ENCODE peak calls at places on chromosomes 4 and X, in four cellular contexts. W is K562, F is WTC11, I is HepG2. B is an unnamed sample.

GRCh38 chr4:41509411-41510008 is 28.4 kb upstream of the LIMCH1 start:
- DNase-seq in W (no peak), I (no peak), F (no peak), B (no peak)

GRCh38 chr4:68271851-68272756 is 26.6 kb upstream of the TMPRSS11B start:
- DNase-seq in W (peak), I (peak), F (peak), B (peak)

GRCh38 chr4:97656034-97656720 is 487.1 kb downstream of the STPG2 start:
- DNase-seq in F (no peak), W (no peak), I (no peak), B (no peak)

GRCh38 chrX:116239944-116240391 is 69.4 kb downstream of the AGTR2 start:
- DNase-seq in I (no peak), F (no peak), W (no peak), B (no peak)

GRCh38 chr4:111979921-111980320 is 165.3 kb upstream of the FAM241A start:
- DNase-seq in I (no peak), W (no peak), F (no peak), B (no peak)

GRCh38 chrX:153782324-153782723 is 1.5 kb downstream of the SRPK3 start:
- DNase-seq in W (peak), F (peak), I (no peak), B (no peak)

GRCh38 chr4:185840953-185841352 is 29.0 kb upstream of the SORBS2 start:
- DNase-seq in W (no peak), I (no peak), F (no peak), B (no peak)

GRCh38 chr4:173264245-173264959 is 69.8 kb downstream of the HMGB2 start:
- DNase-seq in F (no peak), I (no peak), W (peak), B (peak)

GRCh38 chrX:153400146-153401132 is 711 bp downstream of the PNMA6E start:
- DNase-seq in W (peak), F (peak), I (peak), B (peak)

GRCh38 chrX:102067966-102068723 is 57.3 kb upstream of the TCEAL2 start:
- DNase-seq in W (no peak), I (peak), F (no peak), B (peak)

GRCh38 chr4:22477794-22478182 is 38.1 kb downstream of the ADGRA3 start:
- DNase-seq in I (no peak), W (no peak), F (no peak), B (no peak)

GRCh38 chrX:42247241-42247640 is 323.9 kb upstream of the CASK start:
- DNase-seq in F (no peak), I (no peak), W (no peak), B (no peak)

GRCh38 chr4:3045500-3045850 is 28.9 kb downstream of the HTT-AS start:
- DNase-seq in F (no peak), I (no peak), W (no peak), B (no peak)

GRCh38 chr4:99668472-99668871 is 10.8 kb upstream of the C4orf54 start:
- DNase-seq in W (no peak), F (no peak), I (no peak), B (no peak)

GRCh38 chrX:1476682-1477081 is 24.0 kb upstream of the ASMTL start:
- DNase-seq in W (no peak), F (no peak), I (no peak), B (no peak)

GRCh38 chrX:12410523-12410922 is 272.2 kb downstream of the FRMPD4 start:
- DNase-seq in W (no peak), I (no peak), F (no peak), B (no peak)

GRCh38 chr4:136927172-136927571 is 605.1 kb downstream of the PCDH18 start:
- DNase-seq in F (no peak), I (no peak), W (no peak), B (no peak)

GRCh38 chr4:45971108-45971507 is 152.7 kb downstream of the GABRG1 start:
- DNase-seq in F (no peak), W (no peak), I (no peak), B (no peak)

GRCh38 chr4:133720001-133720400 is 481.6 kb downstream of the PABPC4L start:
- DNase-seq in F (no peak), I (no peak), W (no peak), B (no peak)

GRCh38 chr4:113077611-113078010 is 28.2 kb downstream of the ANK2 start:
- DNase-seq in I (no peak), W (no peak), F (no peak), B (peak)

GRCh38 chr4:12421364-12421763 is 992.7 kb upstream of the HS3ST1 start:
- DNase-seq in I (no peak), F (no peak), W (no peak), B (no peak)

GRCh38 chr4:110119880-110120279 is 78.5 kb downstream of the ELOVL6 start:
- DNase-seq in F (no peak), I (no peak), W (no peak), B (no peak)

GRCh38 chrX:18582910-18583493 is 88.9 kb downstream of the RS1 start:
- DNase-seq in F (no peak), I (no peak), W (no peak), B (peak)

GRCh38 chr4:137861682-137862081 is 329.4 kb upstream of the PCDH18 start:
- DNase-seq in W (no peak), F (no peak), I (no peak), B (peak)

GRCh38 chrX:7028246-7028645 is 119.3 kb upstream of the STS start:
- DNase-seq in F (no peak), I (no peak), W (no peak), B (no peak)

GRCh38 chrX:80237072-80237471 is 183.2 kb upstream of the TENT5D start:
- DNase-seq in I (no peak), F (peak), W (peak), B (no peak)

GRCh38 chr4:165198329-165198728 is 9.0 kb upstream of the KLHL2 start:
- DNase-seq in I (no peak), F (no peak), W (no peak), B (no peak)

GRCh38 chr4:165203541-165204461 is 3.6 kb upstream of the KLHL2 start:
- DNase-seq in F (no peak), I (no peak), W (no peak), B (no peak)

GRCh38 chr4:165199286-165199685 is 8.1 kb upstream of the KLHL2 start:
- DNase-seq in F (no peak), W (no peak), I (no peak), B (no peak)

GRCh38 chr4:165201806-165202205 is 5.6 kb upstream of the KLHL2 start:
- DNase-seq in W (no peak), F (no peak), I (no peak), B (no peak)

DNA sequence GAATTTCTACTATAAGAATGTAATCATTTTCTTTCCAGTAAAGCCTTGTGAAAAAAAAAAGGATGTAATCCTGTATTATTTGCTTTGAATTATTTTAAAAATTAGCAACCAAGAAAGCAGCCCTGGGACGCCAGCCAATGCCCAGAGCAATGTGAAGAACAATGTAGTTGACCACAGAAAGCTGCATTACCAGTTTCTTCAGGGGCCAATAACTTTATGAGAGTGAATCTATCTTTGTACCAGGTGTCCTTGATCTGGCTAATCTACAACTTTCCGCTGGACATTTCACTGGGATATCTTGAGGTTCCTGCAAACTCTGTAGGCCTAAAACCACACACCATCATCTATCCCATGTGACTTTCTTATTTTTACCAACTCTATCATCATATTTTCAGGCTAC is 7.6 kb upstream of the KLHL2 start:
- DNase-seq in F (no peak), W (no peak), I (no peak), B (no peak)
- TF ChIP-seq FOXJ3 in F (no peak), W (no peak), I (no peak), B (no peak)

DNA sequence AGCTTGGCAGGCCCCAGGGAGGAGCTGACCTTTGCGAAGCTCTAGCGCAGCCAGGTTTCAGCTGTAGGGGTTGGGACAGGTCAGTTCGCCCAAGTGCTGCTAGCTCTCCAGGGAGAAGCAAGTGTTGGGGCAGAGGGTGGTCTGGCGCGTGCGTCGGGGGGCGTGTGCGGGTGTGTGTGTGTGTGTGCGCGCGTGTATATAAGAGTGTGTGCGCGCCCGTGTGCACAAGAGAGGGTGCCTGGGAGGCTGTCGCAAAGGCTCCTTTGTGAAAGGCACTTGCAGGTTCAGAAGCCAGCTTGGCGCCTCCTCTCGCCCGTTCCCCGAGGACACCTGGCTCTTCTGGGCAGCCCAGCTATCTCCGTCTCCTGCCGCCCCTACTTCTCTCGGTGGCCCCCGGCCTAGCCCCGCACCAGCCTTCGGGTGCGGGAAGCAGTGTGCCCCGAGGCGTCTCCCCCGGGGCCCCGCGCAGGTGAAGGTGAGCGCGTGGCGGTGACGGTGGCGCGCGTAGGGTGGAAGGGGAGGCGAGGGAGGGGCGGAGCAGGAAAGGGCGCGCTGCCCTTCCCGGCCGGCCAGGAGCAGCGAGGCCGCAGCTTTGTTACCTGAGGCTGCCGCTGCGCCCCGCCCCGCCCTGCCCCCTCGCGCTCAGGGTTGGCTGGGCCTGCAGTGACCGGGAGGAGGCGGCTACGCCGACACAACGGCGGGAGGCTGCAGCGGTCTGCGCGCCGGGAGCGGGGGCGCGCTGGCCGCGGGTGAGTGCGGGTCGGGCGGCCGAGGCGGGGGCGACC is at the start of gene FHDC1:
- DNase-seq in I (no peak), W (peak), F (peak), B (peak)
- TF ChIP-seq FOXJ3 in I (no peak), W (no peak), F (no peak), B (no peak)

GRCh38 chr4:72451349-72451748 is 117.7 kb downstream of the ADAMTS3 start:
- DNase-seq in W (no peak), F (no peak), I (no peak), B (no peak)

GRCh38 chr4:72446353-72447055 is 122.5 kb downstream of the ADAMTS3 start:
- DNase-seq in I (no peak), F (no peak), W (no peak), B (no peak)

GRCh38 chr4:72449705-72450104 is 119.3 kb downstream of the ADAMTS3 start:
- DNase-seq in I (no peak), W (no peak), F (no peak), B (no peak)

GRCh38 chr4:72444104-72444503 is 124.9 kb downstream of the ADAMTS3 start:
- DNase-seq in F (no peak), I (no peak), W (no peak), B (no peak)

GRCh38 chr4:72448231-72448630 is 120.8 kb downstream of the ADAMTS3 start:
- DNase-seq in I (no peak), W (no peak), F (no peak), B (no peak)
- TF ChIP-seq FOXJ3 in I (no peak), W (no peak), F (no peak), B (no peak)

DNA sequence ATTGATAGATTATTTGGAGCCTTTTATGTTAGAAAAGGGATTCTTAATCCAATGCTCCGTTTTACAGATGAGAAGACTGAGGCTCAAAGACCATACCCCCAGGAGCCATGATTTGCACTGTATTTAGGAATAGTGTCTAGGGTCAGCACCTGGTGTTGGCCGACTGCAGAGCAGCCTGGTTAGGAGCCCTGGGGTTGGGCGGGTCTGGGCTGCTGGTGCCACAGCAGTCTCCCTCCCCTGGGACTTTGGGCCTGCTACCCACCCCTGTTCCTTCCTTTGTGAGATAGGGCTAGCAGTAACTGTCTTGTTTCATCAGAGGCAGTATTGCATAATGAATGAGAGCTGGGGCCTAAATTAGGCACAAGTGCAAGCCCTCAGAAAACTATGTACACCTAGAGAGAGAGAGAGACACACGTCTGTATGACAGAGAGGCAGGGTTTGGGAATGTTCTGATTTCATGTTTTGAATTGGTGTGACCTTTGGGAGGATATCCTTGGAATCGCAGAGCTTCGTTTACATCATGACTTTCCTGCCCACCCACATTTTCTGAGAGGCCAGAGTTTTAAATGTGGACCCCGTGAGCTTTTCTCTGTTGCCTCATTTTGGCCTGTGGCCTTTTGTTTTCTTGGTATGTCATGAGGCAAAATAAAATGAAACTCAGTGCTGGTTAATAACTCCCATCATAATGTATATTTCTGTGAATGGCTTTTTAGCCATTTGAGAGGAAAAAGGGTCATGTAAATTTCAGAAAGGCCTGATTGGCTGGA is 111.8 kb downstream of the PTTG2 start:
- DNase-seq in I (peak), W (no peak), F (no peak), B (no peak)
- TF ChIP-seq FOXJ3 in I (peak), W (no peak), F (no peak), B (no peak)

B was measured in SK-N-SH.